ENCODE peak calls at places on chromosome 13, in eight cellular contexts. T is sigmoid colon, M is heart right ventricle, S is PC-3, H is CD14-positive monocyte, D is cardiac muscle cell, W is GM23338, A is A549. F is an unnamed sample.

GRCh38 chr13:78341032-78341431 is 262.3 kb downstream of the POU4F1 start:
- DNase-seq in T (no peak), M (no peak), S (no peak), H (no peak), D (no peak), W (no peak), A (no peak), F (no peak)

GRCh38 chr13:23567792-23568480 is 2.3 kb upstream of the TNFRSF19 start:
- DNase-seq in T (no peak), M (no peak), S (peak; percentile 26), H (no peak), D (peak; percentile 19), W (no peak), A (no peak), F (no peak)

GRCh38 chr13:80224468-80224867 is 116.5 kb downstream of the SPRY2 start:
- DNase-seq in T (no peak), M (no peak), S (peak; percentile 82), H (no peak), D (peak; percentile 43), W (no peak), A (no peak), F (no peak)

GRCh38 chr13:101706651-101707050 is 254.2 kb downstream of the ITGBL1 start:
- DNase-seq in T (no peak), M (no peak), S (peak; percentile 71), H (peak; percentile 46), D (peak; percentile 74), W (no peak), A (peak; percentile 13), F (peak; percentile 35)

GRCh38 chr13:24788538-24788937 is 24.6 kb downstream of the RNF17 start:
- DNase-seq in T (no peak), M (no peak), S (no peak), H (no peak), D (no peak), W (no peak), A (no peak), F (no peak)

GRCh38 chr13:38363219-38363618 is 13.6 kb downstream of the UFM1 start:
- DNase-seq in T (no peak), M (no peak), S (no peak), H (no peak), D (no peak), W (no peak), A (no peak), F (no peak)

GRCh38 chr13:41942462-41943094 is 18.3 kb downstream of the VWA8 start:
- DNase-seq in T (no peak), M (no peak), S (peak; percentile 34), H (no peak), D (peak; percentile 70), W (peak; percentile 73), A (peak; percentile 55), F (peak; percentile 28)

GRCh38 chr13:45809810-45810394 is 41.7 kb downstream of the SIAH3 start:
- DNase-seq in T (no peak), M (no peak), S (no peak), H (no peak), D (no peak), W (no peak), A (no peak), F (no peak)

GRCh38 chr13:42221321-42221720 is 50.6 kb upstream of the AKAP11 start:
- DNase-seq in T (no peak), M (no peak), S (no peak), H (no peak), D (peak; percentile 38), W (peak; percentile 34), A (no peak), F (no peak)

GRCh38 chr13:41691276-41691675 is 233.9 kb downstream of the RGCC start:
- DNase-seq in T (no peak), M (no peak), S (no peak), H (no peak), D (peak; percentile 70), W (no peak), A (no peak), F (no peak)

DNA sequence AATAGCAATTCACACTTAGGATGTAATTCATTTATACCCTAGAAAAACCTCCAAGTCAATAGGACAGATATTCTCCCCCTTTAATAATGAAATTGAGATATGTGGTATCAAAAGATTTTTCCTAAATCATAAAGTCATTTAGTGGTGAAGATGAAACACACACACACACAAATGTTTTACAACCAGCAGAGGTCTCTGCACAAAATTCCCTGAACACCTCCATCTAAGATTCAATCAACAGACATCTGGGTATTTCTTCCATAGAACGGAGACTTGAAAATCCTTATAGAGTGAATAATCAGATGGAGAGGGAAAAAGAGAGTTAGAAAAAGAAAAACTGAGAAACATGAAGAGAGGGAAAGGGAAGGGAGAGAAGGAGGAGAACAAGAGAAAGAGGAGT is 52.8 kb downstream of the MYCBP2 start:
- DNase-seq in T (no peak), M (no peak), S (no peak), H (no peak), D (no peak), W (no peak), A (no peak), F (no peak)
- TF ChIP-seq CTCF in T (no peak), M (no peak), S (peak; percentile 31), H (peak; percentile 7), D (no peak), W (peak; percentile 28), A (no peak), F (no peak)

GRCh38 chr13:97627566-97627965 is 193.6 kb downstream of the RAP2A start:
- DNase-seq in T (no peak), M (peak; percentile 25), S (peak; percentile 61), H (no peak), D (peak; percentile 96), W (peak; percentile 42), A (peak; percentile 31), F (no peak)

GRCh38 chr13:97630725-97631124 is 196.8 kb downstream of the RAP2A start:
- DNase-seq in T (no peak), M (no peak), S (no peak), H (no peak), D (peak; percentile 9), W (no peak), A (no peak), F (no peak)

GRCh38 chr13:97629601-97630272 is 195.8 kb downstream of the RAP2A start:
- DNase-seq in T (no peak), M (no peak), S (no peak), H (no peak), D (no peak), W (no peak), A (no peak), F (no peak)

GRCh38 chr13:97631158-97631557 is 197.2 kb downstream of the RAP2A start:
- DNase-seq in T (no peak), M (no peak), S (peak; percentile 15), H (no peak), D (no peak), W (peak; percentile 67), A (no peak), F (no peak)
- TF ChIP-seq CTCF in T (no peak), M (peak; percentile 12), S (peak; percentile 44), H (no peak), D (no peak), W (peak; percentile 91), A (no peak), F (no peak)

GRCh38 chr13:51583875-51584730 is at the start of gene WDFY2:
- DNase-seq in T (peak; percentile 100), M (peak; percentile 100), S (peak; percentile 98), H (peak; percentile 100), D (peak; percentile 100), W (peak; percentile 100), A (peak; percentile 99), F (peak; percentile 99)
- TF ChIP-seq CTCF in T (no peak), M (no peak), S (no peak), H (no peak), D (no peak), W (no peak), A (no peak), F (peak; percentile 35)

GRCh38 chr13:28313579-28313978 is 175.2 kb downstream of the PAN3 start:
- DNase-seq in T (no peak), M (no peak), S (no peak), H (no peak), D (peak; percentile 68), W (peak; percentile 82), A (no peak), F (no peak)
- TF ChIP-seq CTCF in T (no peak), M (peak; percentile 22), S (peak; percentile 34), H (peak; percentile 27), D (peak; percentile 50), W (peak; percentile 60), A (no peak), F (no peak)

GRCh38 chr13:48580886-48581285 is 48.0 kb upstream of the RCBTB2 start:
- DNase-seq in T (no peak), M (no peak), S (no peak), H (no peak), D (no peak), W (no peak), A (no peak), F (no peak)

GRCh38 chr13:48579167-48579918 is 46.5 kb upstream of the RCBTB2 start:
- DNase-seq in T (no peak), M (no peak), S (no peak), H (no peak), D (no peak), W (no peak), A (no peak), F (no peak)

GRCh38 chr13:48576448-48576993 is 43.6 kb upstream of the RCBTB2 start:
- DNase-seq in T (no peak), M (no peak), S (no peak), H (no peak), D (no peak), W (no peak), A (no peak), F (no peak)

GRCh38 chr13:48580185-48580803 is 47.4 kb upstream of the RCBTB2 start:
- DNase-seq in T (peak; percentile 76), M (no peak), S (peak; percentile 80), H (no peak), D (peak; percentile 78), W (peak; percentile 84), A (peak; percentile 38), F (peak; percentile 82)

GRCh38 chr13:48578516-48579166 is 45.8 kb upstream of the RCBTB2 start:
- DNase-seq in T (no peak), M (no peak), S (no peak), H (no peak), D (no peak), W (no peak), A (no peak), F (no peak)
- TF ChIP-seq CTCF in T (no peak), M (no peak), S (no peak), H (no peak), D (no peak), W (no peak), A (no peak), F (no peak)

DNA sequence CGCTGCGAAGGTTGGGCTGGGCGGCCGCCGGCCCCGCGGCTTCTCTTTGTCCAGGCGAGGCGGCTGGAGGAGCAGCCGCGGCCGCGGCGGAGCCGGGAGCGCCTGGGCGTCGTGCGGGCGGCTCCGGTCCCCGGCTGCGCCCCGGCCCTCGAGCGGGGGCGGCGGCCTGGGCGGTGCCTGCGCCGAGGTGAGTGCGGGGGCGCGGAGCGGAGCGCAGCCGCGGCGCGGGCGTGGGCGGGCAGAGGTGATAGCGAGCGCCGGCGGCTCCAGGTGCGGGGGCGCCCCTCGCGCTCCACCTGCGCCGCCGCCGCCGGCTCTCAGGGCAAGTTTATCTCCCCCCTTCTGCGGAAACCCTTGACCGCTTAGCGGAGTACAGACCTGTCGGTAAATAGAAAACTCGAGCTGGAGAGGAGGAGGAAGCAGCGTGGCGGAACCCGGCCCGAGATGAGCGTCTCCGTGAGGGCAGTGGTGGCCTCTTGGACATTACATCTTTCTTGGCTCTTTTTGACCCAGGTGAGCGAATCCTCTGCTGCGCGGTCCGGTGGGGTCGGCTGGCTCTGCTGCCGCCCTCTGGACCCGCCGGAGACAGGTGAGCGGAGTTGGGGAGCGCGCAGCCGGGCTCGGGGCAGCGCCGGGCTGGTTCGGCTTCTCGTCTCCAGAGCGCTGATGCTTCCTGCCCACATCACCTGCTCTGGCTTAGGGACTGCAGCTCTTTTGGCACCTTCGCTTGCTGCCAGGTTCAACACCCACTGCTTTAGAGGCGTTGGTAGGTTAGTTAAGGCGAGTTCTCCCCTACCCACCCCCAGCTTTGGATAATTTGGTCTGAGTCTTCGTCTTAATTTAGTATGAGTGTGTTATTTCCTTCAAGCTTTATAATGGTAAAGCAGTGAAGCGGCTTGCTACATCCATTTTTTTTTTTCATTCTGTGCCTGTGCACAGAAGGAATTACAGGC is at the start of gene MTUS2:
- DNase-seq in T (no peak), M (no peak), S (no peak), H (no peak), D (no peak), W (peak; percentile 85), A (no peak), F (peak; percentile 15)
- TF ChIP-seq CTCF in T (no peak), M (no peak), S (no peak), H (no peak), D (no peak), W (peak; percentile 21), A (no peak), F (no peak)